ENCODE peak calls at places on chromosome 22, in four cellular contexts. One of them, this sample, is unnamed.
A peak's percentile ranks its signal among the peaks of the same experiment; 100 is the strongest.

GRCh38 chr22:31036671-31037550 is 44.2 kb upstream of the SMTN start:
- DNase-seq in K562: no peak
- DNase-seq in HepG2: no peak
- DNase-seq in GM12878: no peak
- DNase-seq in this sample: no peak

GRCh38 chr22:33038131-33038772 is 19.9 kb downstream of the SYN3 start:
- DNase-seq in K562: no peak
- DNase-seq in HepG2: no peak
- DNase-seq in GM12878: no peak
- DNase-seq in this sample: no peak

GRCh38 chr22:39254789-39255298 is 10.1 kb upstream of the PDGFB start:
- DNase-seq in K562: no peak
- DNase-seq in HepG2: no peak
- DNase-seq in GM12878: peak; percentile 41
- DNase-seq in this sample: no peak

GRCh38 chr22:33529424-33530113 is 390.7 kb downstream of the LARGE1 start:
- DNase-seq in K562: no peak
- DNase-seq in HepG2: no peak
- DNase-seq in GM12878: no peak
- DNase-seq in this sample: no peak

GRCh38 chr22:39559456-39560105 is 11.0 kb upstream of the CACNA1I start:
- DNase-seq in K562: peak; percentile 69
- DNase-seq in HepG2: no peak
- DNase-seq in GM12878: no peak
- DNase-seq in this sample: peak; percentile 51

GRCh38 chr22:36151006-36151595 is 9.5 kb downstream of the APOL3 start:
- DNase-seq in K562: no peak
- DNase-seq in HepG2: no peak
- DNase-seq in GM12878: no peak
- DNase-seq in this sample: no peak

GRCh38 chr22:35914665-35915476 is 113.8 kb downstream of the RBFOX2 start:
- DNase-seq in K562: peak; percentile 71
- DNase-seq in HepG2: peak; percentile 91
- DNase-seq in GM12878: no peak
- DNase-seq in this sample: peak; percentile 83

GRCh38 chr22:43860126-43860525 is 2.2 kb downstream of the SULT4A1 start:
- DNase-seq in K562: no peak
- DNase-seq in HepG2: no peak
- DNase-seq in GM12878: no peak
- DNase-seq in this sample: no peak

GRCh38 chr22:38239101-38239761 is 33.6 kb downstream of the TMEM184B start:
- DNase-seq in K562: no peak
- DNase-seq in HepG2: no peak
- DNase-seq in GM12878: no peak
- DNase-seq in this sample: no peak

GRCh38 chr22:45469573-45470383 is 32.9 kb upstream of the FBLN1 start:
- DNase-seq in K562: no peak
- DNase-seq in HepG2: no peak
- DNase-seq in GM12878: no peak
- DNase-seq in this sample: no peak

GRCh38 chr22:22770881-22771280 is 116.7 kb upstream of the IGLL5 start:
- DNase-seq in K562: no peak
- DNase-seq in HepG2: no peak
- DNase-seq in GM12878: no peak
- DNase-seq in this sample: no peak

GRCh38 chr22:37228106-37229011 is 15.7 kb downstream of the RAC2 start:
- DNase-seq in K562: no peak
- DNase-seq in HepG2: no peak
- DNase-seq in GM12878: no peak
- DNase-seq in this sample: no peak

GRCh38 chr22:37231406-37232139 is 12.5 kb downstream of the RAC2 start:
- DNase-seq in K562: no peak
- DNase-seq in HepG2: no peak
- DNase-seq in GM12878: no peak
- DNase-seq in this sample: no peak

GRCh38 chr22:37229012-37229804 is 14.9 kb downstream of the RAC2 start:
- DNase-seq in K562: no peak
- DNase-seq in HepG2: no peak
- DNase-seq in GM12878: no peak
- DNase-seq in this sample: no peak

GRCh38 chr22:37230673-37231405 is 13.2 kb downstream of the RAC2 start:
- DNase-seq in K562: no peak
- DNase-seq in HepG2: no peak
- DNase-seq in GM12878: peak; percentile 61
- DNase-seq in this sample: no peak

GRCh38 chr22:37229805-37230672 is 14.0 kb downstream of the RAC2 start:
- DNase-seq in K562: peak; percentile 82
- DNase-seq in HepG2: no peak
- DNase-seq in GM12878: peak; percentile 60
- DNase-seq in this sample: no peak
- TF ChIP-seq SP1 in K562: no peak
- TF ChIP-seq SP1 in HepG2: no peak
- TF ChIP-seq SP1 in GM12878: peak; percentile 49
- TF ChIP-seq SP1 in this sample: no peak

GRCh38 chr22:20788627-20789344 is 14.9 kb downstream of the SERPIND1 start:
- DNase-seq in K562: no peak
- DNase-seq in HepG2: no peak
- DNase-seq in GM12878: no peak
- DNase-seq in this sample: no peak
- TF ChIP-seq FOXK2 in K562: no peak
- TF ChIP-seq FOXK2 in HepG2: no peak
- TF ChIP-seq FOXK2 in GM12878: no peak
- TF ChIP-seq FOXK2 in this sample: no peak

DNA sequence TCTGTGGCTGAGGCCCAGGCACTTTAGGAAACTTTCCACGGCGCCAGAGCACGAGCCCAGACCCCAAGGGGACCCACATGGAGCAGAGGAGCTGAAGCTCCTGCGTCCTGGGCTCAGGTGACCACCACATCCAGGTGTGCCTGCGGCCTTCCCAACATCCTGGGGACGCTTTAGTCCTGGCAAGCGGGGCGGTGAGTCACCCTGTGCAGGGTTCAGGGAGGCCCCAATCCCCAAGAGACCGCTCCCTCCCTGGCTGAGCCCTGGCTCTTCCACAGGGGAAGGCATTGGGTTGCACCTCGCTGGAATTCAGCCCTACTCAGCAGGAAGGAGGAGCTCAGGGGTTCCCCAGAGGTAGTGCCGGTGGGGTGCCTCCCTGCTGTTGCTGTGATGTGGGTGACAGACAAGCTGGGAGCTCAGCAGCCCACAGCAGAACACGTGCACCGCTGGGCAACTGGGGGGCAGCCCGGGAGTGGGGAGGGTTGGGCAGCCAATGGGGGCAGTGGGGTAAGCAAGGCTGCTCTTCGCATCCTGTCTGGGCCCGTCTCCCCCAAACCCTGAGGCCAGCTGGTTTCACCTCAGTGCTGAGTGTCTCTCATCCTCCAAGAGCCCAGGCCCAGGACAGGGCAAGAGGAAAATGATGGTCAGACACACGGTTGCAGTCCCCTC is 802.8 kb downstream of the BRD1 start:
- DNase-seq in K562: no peak
- DNase-seq in HepG2: no peak
- DNase-seq in GM12878: no peak
- DNase-seq in this sample: no peak
- TF ChIP-seq TARDBP in K562: no peak
- TF ChIP-seq TARDBP in HepG2: no peak
- TF ChIP-seq TARDBP in GM12878: no peak
- TF ChIP-seq TARDBP in this sample: no peak

GRCh38 chr22:47351836-47352579 is 589.6 kb downstream of the TBC1D22A start:
- DNase-seq in K562: no peak
- DNase-seq in HepG2: no peak
- DNase-seq in GM12878: no peak
- DNase-seq in this sample: no peak
- TF ChIP-seq SP1 in K562: no peak
- TF ChIP-seq SP1 in HepG2: no peak
- TF ChIP-seq SP1 in GM12878: no peak
- TF ChIP-seq SP1 in this sample: no peak

GRCh38 chr22:41968601-41969000 is 642 bp upstream of the SEPTIN3 start:
- DNase-seq in K562: no peak
- DNase-seq in HepG2: peak; percentile 52
- DNase-seq in GM12878: no peak
- DNase-seq in this sample: no peak

GRCh38 chr22:41964106-41964494 is 5.1 kb upstream of the SEPTIN3 start:
- DNase-seq in K562: no peak
- DNase-seq in HepG2: no peak
- DNase-seq in GM12878: no peak
- DNase-seq in this sample: no peak

GRCh38 chr22:41969110-41969646 is at the start of gene SEPTIN3:
- DNase-seq in K562: no peak
- DNase-seq in HepG2: no peak
- DNase-seq in GM12878: no peak
- DNase-seq in this sample: no peak

GRCh38 chr22:41966225-41966606 is 3.0 kb upstream of the SEPTIN3 start:
- DNase-seq in K562: no peak
- DNase-seq in HepG2: no peak
- DNase-seq in GM12878: no peak
- DNase-seq in this sample: no peak

DNA sequence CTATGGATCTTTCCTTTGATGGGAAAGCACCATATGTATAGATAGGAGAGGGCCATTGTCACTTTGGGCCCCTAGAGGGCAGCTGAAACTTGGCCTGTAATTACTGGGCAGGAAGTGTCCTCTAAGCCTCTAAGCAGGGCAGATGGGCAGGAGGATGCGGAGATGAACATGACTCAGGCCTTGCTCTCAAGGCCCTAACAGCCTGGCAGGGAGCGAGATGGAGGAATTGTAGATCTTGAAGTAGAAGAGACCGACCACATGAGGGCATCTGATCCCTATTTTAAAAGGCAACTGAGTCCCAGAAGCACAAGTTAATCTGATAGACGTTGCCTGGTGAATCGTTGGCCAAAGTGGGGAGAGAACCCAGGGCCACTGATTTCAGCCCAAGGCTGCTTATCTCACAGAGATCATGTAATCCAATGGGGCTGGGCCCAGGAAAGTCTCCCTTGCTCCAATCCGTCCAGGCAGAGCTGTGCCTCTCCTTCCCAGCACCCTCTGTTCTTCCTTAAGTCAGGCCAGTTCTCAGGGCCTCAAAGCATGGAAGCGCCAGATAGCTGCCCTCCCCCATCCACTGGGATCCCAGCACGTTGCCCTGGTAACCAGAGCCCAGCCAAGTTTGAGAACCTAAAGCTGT is 2.5 kb upstream of the SEPTIN3 start:
- DNase-seq in K562: peak; percentile 21
- DNase-seq in HepG2: peak; percentile 52
- DNase-seq in GM12878: peak; percentile 54
- DNase-seq in this sample: peak; percentile 46
- TF ChIP-seq FOXK2 in K562: no peak
- TF ChIP-seq FOXK2 in HepG2: no peak
- TF ChIP-seq FOXK2 in GM12878: no peak
- TF ChIP-seq FOXK2 in this sample: no peak

DNA sequence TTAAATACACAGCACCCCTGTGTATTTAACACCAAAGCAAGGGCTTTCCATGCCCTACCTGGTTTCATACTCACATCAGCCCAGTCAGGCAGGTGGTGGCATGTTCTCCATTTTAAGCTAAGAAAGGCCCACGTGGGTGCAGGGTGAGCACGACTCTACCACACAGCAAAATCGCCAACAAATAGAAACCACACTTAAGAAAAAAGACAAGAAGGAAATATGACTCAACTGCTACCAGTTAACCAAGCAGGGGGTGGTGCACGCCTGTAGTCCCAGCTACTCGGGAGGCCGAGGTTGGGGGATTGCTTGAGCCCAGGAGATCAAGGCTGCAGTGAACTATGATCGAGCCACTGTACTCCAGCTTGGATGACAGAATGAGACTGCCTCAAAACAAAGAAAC is 35.2 kb upstream of the TFIP11 start:
- DNase-seq in K562: no peak
- DNase-seq in HepG2: no peak
- DNase-seq in GM12878: no peak
- DNase-seq in this sample: no peak
- TF ChIP-seq TARDBP in K562: no peak
- TF ChIP-seq TARDBP in HepG2: no peak
- TF ChIP-seq TARDBP in GM12878: no peak
- TF ChIP-seq TARDBP in this sample: no peak